ENCODE peak calls at places on chromosomes 6 and 20, in eight cellular contexts. D, A, R, Q, J, P, H and B are unnamed samples. For H3K4me1, the result is how much of the 10 kb centered on the place peaks cover.

GRCh38 chr6:140445474-140446004 is 1071.1 kb upstream of the CITED2 start:
- DNase-seq in H (no peak), J (no peak), Q (no peak), D (peak), P (peak), A (no peak), R (no peak), B (no peak)

GRCh38 chr6:107565165-107565723 is 75.3 kb downstream of the SOBP start:
- DNase-seq in H (no peak), R (no peak), J (no peak), D (no peak), A (no peak), Q (no peak), P (no peak), B (no peak)

GRCh38 chr20:48769111-48769879 is 58.5 kb downstream of the PREX1 start:
- DNase-seq in Q (peak), A (no peak), D (no peak), P (peak), J (no peak), R (no peak), H (no peak), B (no peak)

GRCh38 chr6:145080651-145081050 is 654.7 kb downstream of the EPM2A start:
- DNase-seq in D (no peak), J (no peak), H (no peak), P (peak), R (no peak), Q (no peak), A (no peak), B (no peak)

GRCh38 chr6:71333700-71334099 is 45.1 kb downstream of the OGFRL1 start:
- DNase-seq in A (no peak), D (no peak), Q (no peak), R (no peak), J (no peak), P (peak), H (peak), B (no peak)

GRCh38 chr6:13468839-13469238 is 18.6 kb downstream of the GFOD1 start:
- DNase-seq in Q (no peak), P (no peak), D (no peak), H (no peak), J (no peak), A (no peak), R (no peak), B (no peak)

GRCh38 chr6:161080263-161080970 is 88.8 kb downstream of the MAP3K4 start:
- DNase-seq in H (no peak), A (no peak), R (no peak), D (no peak), J (no peak), Q (no peak), P (no peak), B (no peak)

GRCh38 chr6:43765776-43766175 is 4.2 kb upstream of the VEGFA start:
- DNase-seq in R (no peak), H (no peak), Q (no peak), D (no peak), A (no peak), P (no peak), J (no peak), B (no peak)

GRCh38 chr6:36979343-36979742 is 6.7 kb downstream of the MTCH1 start:
- DNase-seq in J (peak), A (no peak), D (peak), R (peak), H (no peak), P (peak), Q (no peak), B (no peak)

GRCh38 chr6:1712451-1712850 is 102.7 kb downstream of the FOXC1 start:
- DNase-seq in A (no peak), D (no peak), Q (no peak), P (no peak), H (no peak), J (no peak), R (no peak), B (no peak)

GRCh38 chr6:47061631-47062300 is 19.6 kb upstream of the ADGRF1 start:
- DNase-seq in R (peak), P (peak), Q (no peak), H (no peak), A (no peak), D (no peak), J (peak), B (peak)

GRCh38 chr6:108242721-108243120 is 18.1 kb downstream of the SNX3 start:
- DNase-seq in H (no peak), R (no peak), D (no peak), A (no peak), P (peak), J (no peak), Q (no peak), B (no peak)

GRCh38 chr20:50874758-50875665 is 56.2 kb downstream of the ADNP start:
- DNase-seq in A (no peak), R (no peak), P (no peak), Q (no peak), D (no peak), J (no peak), H (no peak), B (no peak)

GRCh38 chr6:56864171-56864616 is 90.7 kb upstream of the BEND6 start:
- DNase-seq in D (no peak), R (no peak), H (no peak), P (peak), A (no peak), Q (no peak), J (no peak), B (no peak)

GRCh38 chr20:9200620-9201019 is 131.7 kb downstream of the PLCB4 start:
- DNase-seq in J (no peak), P (peak), D (peak), H (no peak), A (no peak), R (no peak), Q (no peak), B (no peak)

GRCh38 chr6:5950448-5950847 is 56.3 kb downstream of the NRN1 start:
- DNase-seq in J (no peak), R (no peak), Q (no peak), A (no peak), D (peak), P (peak), H (no peak), B (peak)

GRCh38 chr6:139029470-139030210 is 1.1 kb downstream of the ABRACL start:
- DNase-seq in J (peak), P (peak), D (peak), R (peak), A (peak), H (no peak), Q (no peak), B (peak)

GRCh38 chr6:15253107-15254073 is 7.5 kb downstream of the JARID2 start:
- DNase-seq in H (no peak), P (no peak), A (no peak), D (no peak), R (no peak), Q (no peak), J (no peak), B (no peak)

GRCh38 chr20:5886788-5887187 is 63.5 kb downstream of the TRMT6 start:
- DNase-seq in D (no peak), J (no peak), Q (no peak), H (no peak), R (no peak), P (peak), A (no peak), B (peak)

GRCh38 chr6:161137839-161138544 is 135.9 kb downstream of the AGPAT4 start:
- DNase-seq in Q (no peak), D (no peak), R (no peak), A (no peak), J (no peak), P (peak), H (no peak), B (no peak)

GRCh38 chr6:112911949-112912348 is 564.8 kb downstream of the RFPL4B start:
- DNase-seq in D (peak), R (no peak), J (no peak), Q (no peak), P (peak), H (no peak), A (no peak), B (no peak)

GRCh38 chr20:50931048-50931305 is 260 bp downstream of the ADNP start:
- DNase-seq in Q (no peak), J (no peak), R (no peak), H (no peak), D (no peak), A (no peak), P (no peak), B (no peak)

GRCh38 chr6:43771858-43772570 is 2.0 kb downstream of the VEGFA start:
- DNase-seq in R (peak), A (peak), Q (no peak), D (peak), P (peak), J (peak), H (no peak), B (peak)

GRCh38 chr6:130945401-130945919 is 117.6 kb downstream of the EPB41L2 start:
- DNase-seq in Q (no peak), R (no peak), H (no peak), P (peak), D (no peak), J (no peak), A (no peak), B (no peak)

DNA sequence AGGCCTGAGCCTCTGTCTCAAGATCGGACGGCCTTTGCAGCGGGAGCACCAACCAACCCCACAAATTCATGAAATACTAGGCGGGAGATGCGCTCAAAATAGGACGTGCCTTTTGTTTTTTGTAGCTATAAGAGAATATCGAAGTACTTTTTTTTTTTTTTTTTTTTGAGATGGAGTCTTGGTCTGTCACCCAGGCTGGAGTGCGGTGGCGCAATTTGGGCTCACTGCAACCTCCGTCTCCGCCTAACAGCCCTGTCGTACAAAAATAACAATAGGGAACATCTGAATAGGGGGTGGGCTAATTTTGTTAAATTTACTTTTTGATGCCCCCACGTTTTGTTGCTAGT is 5.9 kb upstream of the TUBB2A start:
- DNase-seq in H (no peak), A (no peak), R (no peak), P (no peak), D (no peak), J (no peak), Q (no peak), B (no peak)
- H3K4me3 ChIP-seq in H (peak), A (peak), R (peak), P (peak), D (peak), J (peak), Q (peak), B (peak)

GRCh38 chr6:28988536-28989415 is 16.3 kb downstream of the ZNF311 start:
- DNase-seq in J (peak), Q (peak), P (peak), H (no peak), A (no peak), R (peak), D (peak), B (no peak)

GRCh38 chr6:28982476-28983266 is 22.4 kb downstream of the ZNF311 start:
- DNase-seq in P (peak), A (no peak), R (no peak), J (no peak), Q (no peak), H (no peak), D (peak), B (peak)

GRCh38 chr6:28983838-28984237 is 21.3 kb downstream of the ZNF311 start:
- DNase-seq in A (no peak), D (peak), Q (no peak), J (no peak), R (no peak), H (no peak), P (no peak), B (peak)

GRCh38 chr6:28981833-28982475 is 23.2 kb downstream of the ZNF311 start:
- DNase-seq in H (peak), Q (peak), R (peak), D (peak), P (peak), A (peak), J (peak), B (peak)

GRCh38 chr6:28985396-28986164 is 19.5 kb downstream of the ZNF311 start:
- DNase-seq in J (peak), Q (no peak), D (peak), A (peak), R (peak), P (peak), H (peak), B (peak)
- H3K27ac ChIP-seq in J (peak), Q (no peak), D (peak), A (peak), R (peak), P (peak), H (peak), B (peak)

DNA sequence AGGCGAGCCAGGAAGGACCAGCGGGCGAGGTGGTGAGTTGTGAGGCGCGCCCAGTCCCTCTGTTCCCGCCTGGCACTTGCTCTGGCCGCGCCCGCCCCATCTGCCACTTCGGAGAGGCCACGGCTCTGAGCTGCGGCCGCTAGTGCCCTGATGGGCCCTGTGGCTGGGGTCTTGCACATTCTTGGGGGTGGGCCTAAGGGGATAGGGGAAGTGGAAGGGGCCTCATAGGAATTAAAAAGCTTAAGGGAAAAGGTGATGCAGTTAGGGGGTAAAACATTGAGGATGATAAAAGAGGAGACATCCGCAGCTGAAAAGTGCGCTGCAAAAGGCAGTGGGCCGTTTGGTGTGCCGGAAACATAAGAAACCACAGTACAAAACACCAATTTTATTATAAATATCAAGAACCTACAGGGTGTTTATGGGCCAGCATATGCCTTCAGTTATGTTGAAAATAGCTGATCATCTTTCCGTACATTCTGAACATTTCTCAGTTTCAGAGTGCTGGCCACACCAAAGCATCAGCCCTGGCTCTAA is 1.1 kb upstream of the PSMB8 start:
- DNase-seq in P (no peak), J (no peak), D (no peak), R (no peak), A (no peak), Q (no peak), H (no peak), B (no peak)
- H3K4me1 ChIP-seq in P (under half), J (under half), D (under half), R (under half), A (under half), Q (half or more), H (under half), B (under half)

GRCh38 chr6:32779036-32779435 is 15.7 kb upstream of the HLA-DQB2 start:
- DNase-seq in D (no peak), A (no peak), R (no peak), Q (no peak), H (no peak), J (no peak), P (no peak), B (no peak)
- H3K4me3 ChIP-seq in D (no peak), A (no peak), R (no peak), Q (no peak), H (no peak), J (no peak), P (no peak), B (no peak)

GRCh38 chr6:110642711-110643110 is 166.3 kb upstream of the SLC22A16 start:
- DNase-seq in R (no peak), J (no peak), Q (no peak), A (no peak), D (no peak), P (no peak), H (no peak), B (no peak)
- H3K27ac ChIP-seq in R (no peak), J (no peak), Q (no peak), A (no peak), D (no peak), P (no peak), H (no peak), B (no peak)